ENCODE peak calls at places on chromosome 22, in six cellular contexts. One of them, this sample, is unnamed.

GRCh38 chr22:49234459-49234858 is 593.2 kb downstream of the BRD1 start:
- DNase-seq in H1: peak
- DNase-seq in neuronal stem cell: no peak
- DNase-seq in mesendoderm: no peak
- DNase-seq in H9: no peak
- DNase-seq in mesenchymal stem cell: no peak
- DNase-seq in this sample: no peak

GRCh38 chr22:24445481-24446290 is 18.3 kb downstream of the ADORA2A start:
- DNase-seq in neuronal stem cell: peak
- DNase-seq in mesenchymal stem cell: no peak
- DNase-seq in mesendoderm: peak
- DNase-seq in H1: no peak
- DNase-seq in H9: peak
- DNase-seq in this sample: no peak

GRCh38 chr22:23530766-23531282 is 49.3 kb downstream of the IGLL1 start:
- DNase-seq in H1: no peak
- DNase-seq in mesenchymal stem cell: no peak
- DNase-seq in neuronal stem cell: no peak
- DNase-seq in H9: peak
- DNase-seq in mesendoderm: no peak
- DNase-seq in this sample: no peak

GRCh38 chr22:28029201-28029948 is 110.3 kb upstream of the PITPNB start:
- DNase-seq in neuronal stem cell: no peak
- DNase-seq in H1: peak
- DNase-seq in mesenchymal stem cell: peak
- DNase-seq in H9: no peak
- DNase-seq in mesendoderm: peak
- DNase-seq in this sample: peak

GRCh38 chr22:20128902-20129746 is 2.5 kb upstream of the ZDHHC8 start:
- DNase-seq in H1: peak
- DNase-seq in neuronal stem cell: no peak
- DNase-seq in H9: peak
- DNase-seq in mesenchymal stem cell: peak
- DNase-seq in mesendoderm: peak
- DNase-seq in this sample: peak

GRCh38 chr22:32627091-32627490 is 152.5 kb downstream of the FBXO7 start:
- DNase-seq in H9: no peak
- DNase-seq in H1: no peak
- DNase-seq in mesendoderm: no peak
- DNase-seq in neuronal stem cell: no peak
- DNase-seq in mesenchymal stem cell: no peak
- DNase-seq in this sample: no peak

GRCh38 chr22:40128989-40129388 is 48.7 kb upstream of the TNRC6B start:
- DNase-seq in H9: no peak
- DNase-seq in neuronal stem cell: no peak
- DNase-seq in mesendoderm: no peak
- DNase-seq in mesenchymal stem cell: no peak
- DNase-seq in H1: no peak
- DNase-seq in this sample: no peak

GRCh38 chr22:19419086-19419463 is 12.5 kb downstream of the HIRA start:
- DNase-seq in mesendoderm: no peak
- DNase-seq in neuronal stem cell: no peak
- DNase-seq in H1: no peak
- DNase-seq in mesenchymal stem cell: no peak
- DNase-seq in H9: no peak
- DNase-seq in this sample: no peak

GRCh38 chr22:48096846-48097665 is 1334.6 kb downstream of the TBC1D22A start:
- DNase-seq in neuronal stem cell: no peak
- DNase-seq in H9: peak
- DNase-seq in mesendoderm: no peak
- DNase-seq in mesenchymal stem cell: no peak
- DNase-seq in H1: no peak
- DNase-seq in this sample: no peak

GRCh38 chr22:50277761-50278160 is 7.6 kb upstream of the MAPK11 start:
- DNase-seq in mesendoderm: no peak
- DNase-seq in neuronal stem cell: no peak
- DNase-seq in H1: no peak
- DNase-seq in mesenchymal stem cell: no peak
- DNase-seq in H9: no peak
- DNase-seq in this sample: no peak

GRCh38 chr22:27045103-27045940 is 387.9 kb downstream of the MIAT start:
- DNase-seq in neuronal stem cell: no peak
- DNase-seq in mesenchymal stem cell: peak
- DNase-seq in mesendoderm: peak
- DNase-seq in H1: no peak
- DNase-seq in H9: no peak
- DNase-seq in this sample: peak

GRCh38 chr22:50739894-50740293 is 1.9 kb downstream of the ACR start:
- DNase-seq in neuronal stem cell: no peak
- DNase-seq in H1: no peak
- DNase-seq in mesendoderm: no peak
- DNase-seq in mesenchymal stem cell: no peak
- DNase-seq in H9: no peak
- DNase-seq in this sample: no peak

GRCh38 chr22:48320048-48320655 is 1507.5 kb downstream of the BRD1 start:
- DNase-seq in H9: no peak
- DNase-seq in mesenchymal stem cell: no peak
- DNase-seq in neuronal stem cell: no peak
- DNase-seq in H1: no peak
- DNase-seq in mesendoderm: no peak
- DNase-seq in this sample: no peak

GRCh38 chr22:40436460-40437431 is 66.4 kb downstream of the SGSM3 start:
- DNase-seq in H1: no peak
- DNase-seq in mesendoderm: peak
- DNase-seq in H9: no peak
- DNase-seq in mesenchymal stem cell: peak
- DNase-seq in neuronal stem cell: peak
- DNase-seq in this sample: peak

GRCh38 chr22:27727673-27728451 is 73.7 kb downstream of the MN1 start:
- DNase-seq in mesenchymal stem cell: no peak
- DNase-seq in mesendoderm: no peak
- DNase-seq in H1: no peak
- DNase-seq in H9: no peak
- DNase-seq in neuronal stem cell: no peak
- DNase-seq in this sample: no peak

GRCh38 chr22:27260087-27260730 is 541.3 kb downstream of the MN1 start:
- DNase-seq in H9: no peak
- DNase-seq in mesendoderm: no peak
- DNase-seq in neuronal stem cell: peak
- DNase-seq in H1: no peak
- DNase-seq in mesenchymal stem cell: no peak
- DNase-seq in this sample: no peak

GRCh38 chr22:47355388-47355725 is 592.9 kb downstream of the TBC1D22A start:
- DNase-seq in H9: no peak
- DNase-seq in neuronal stem cell: no peak
- DNase-seq in mesendoderm: no peak
- DNase-seq in H1: no peak
- DNase-seq in mesenchymal stem cell: no peak
- DNase-seq in this sample: no peak

GRCh38 chr22:30344447-30345200 is 12.1 kb downstream of the SF3A1 start:
- DNase-seq in mesenchymal stem cell: no peak
- DNase-seq in mesendoderm: no peak
- DNase-seq in H9: no peak
- DNase-seq in neuronal stem cell: no peak
- DNase-seq in H1: no peak
- DNase-seq in this sample: no peak

GRCh38 chr22:49156662-49157285 is 670.9 kb downstream of the BRD1 start:
- DNase-seq in mesendoderm: no peak
- DNase-seq in neuronal stem cell: no peak
- DNase-seq in H9: no peak
- DNase-seq in H1: no peak
- DNase-seq in mesenchymal stem cell: no peak
- DNase-seq in this sample: no peak

GRCh38 chr22:23837496-23837859 is 1.3 kb downstream of the DERL3 start:
- DNase-seq in neuronal stem cell: no peak
- DNase-seq in mesendoderm: no peak
- DNase-seq in H1: no peak
- DNase-seq in mesenchymal stem cell: no peak
- DNase-seq in H9: no peak
- DNase-seq in this sample: no peak

GRCh38 chr22:43154887-43155536 is 3.7 kb downstream of the TSPO start:
- DNase-seq in neuronal stem cell: no peak
- DNase-seq in mesenchymal stem cell: no peak
- DNase-seq in H1: no peak
- DNase-seq in mesendoderm: no peak
- DNase-seq in H9: no peak
- DNase-seq in this sample: no peak

GRCh38 chr22:29394931-29395581 is 6.7 kb upstream of the AP1B1 start:
- DNase-seq in mesenchymal stem cell: peak
- DNase-seq in mesendoderm: peak
- DNase-seq in neuronal stem cell: peak
- DNase-seq in H9: peak
- DNase-seq in H1: peak
- DNase-seq in this sample: peak

GRCh38 chr22:43331064-43331435 is 12.1 kb downstream of the SCUBE1 start:
- DNase-seq in H1: no peak
- DNase-seq in mesendoderm: no peak
- DNase-seq in H9: no peak
- DNase-seq in neuronal stem cell: no peak
- DNase-seq in mesenchymal stem cell: no peak
- DNase-seq in this sample: no peak

GRCh38 chr22:23218867-23219251 is 38.5 kb downstream of the BCR start:
- DNase-seq in mesendoderm: peak
- DNase-seq in mesenchymal stem cell: peak
- DNase-seq in H1: no peak
- DNase-seq in H9: peak
- DNase-seq in neuronal stem cell: no peak
- DNase-seq in this sample: peak

GRCh38 chr22:50621948-50622722 is 5.8 kb downstream of the ARSA start:
- DNase-seq in mesendoderm: no peak
- DNase-seq in H1: peak
- DNase-seq in H9: peak
- DNase-seq in mesenchymal stem cell: no peak
- DNase-seq in neuronal stem cell: no peak
- DNase-seq in this sample: no peak

GRCh38 chr22:30310881-30311771 is 15.6 kb downstream of the TBC1D10A start:
- DNase-seq in H1: no peak
- DNase-seq in H9: no peak
- DNase-seq in neuronal stem cell: no peak
- DNase-seq in mesenchymal stem cell: peak
- DNase-seq in mesendoderm: no peak
- DNase-seq in this sample: peak

GRCh38 chr22:30326704-30327362 is at the start of gene TBC1D10A:
- DNase-seq in mesenchymal stem cell: peak
- DNase-seq in mesendoderm: peak
- DNase-seq in neuronal stem cell: peak
- DNase-seq in H1: peak
- DNase-seq in H9: peak
- DNase-seq in this sample: peak

GRCh38 chr22:34903416-34903815 is 162.5 kb upstream of the ISX start:
- DNase-seq in mesenchymal stem cell: no peak
- DNase-seq in mesendoderm: peak
- DNase-seq in H9: no peak
- DNase-seq in H1: no peak
- DNase-seq in neuronal stem cell: no peak
- DNase-seq in this sample: no peak
- H2BK15ac ChIP-seq in mesenchymal stem cell: no peak
- H2BK15ac ChIP-seq in mesendoderm: no peak
- H2BK15ac ChIP-seq in H9: no peak
- H2BK15ac ChIP-seq in H1: peak
- H2BK15ac ChIP-seq in neuronal stem cell: no peak
- H2BK15ac ChIP-seq in this sample: no peak

DNA sequence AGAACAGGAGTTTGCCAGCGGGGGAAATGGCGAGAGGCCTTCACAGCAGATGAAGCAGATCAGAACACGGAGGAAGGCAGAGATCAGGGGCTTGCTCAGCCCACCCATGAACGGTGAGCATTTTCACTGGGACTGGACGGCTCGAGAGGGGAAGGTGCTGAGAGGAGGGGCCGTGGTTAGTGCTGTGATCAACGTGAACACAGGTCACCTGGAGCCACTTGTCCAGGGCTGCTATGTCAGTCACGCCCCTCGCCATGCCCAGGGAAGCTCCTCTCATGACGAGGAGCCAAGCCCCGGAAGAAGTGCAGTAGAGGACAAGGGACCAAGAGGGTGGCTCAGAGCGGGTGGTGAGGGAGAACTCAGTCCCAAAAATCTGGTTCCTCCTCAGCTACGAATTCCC is 7.0 kb downstream of the PLA2G6 start:
- DNase-seq in neuronal stem cell: no peak
- DNase-seq in mesendoderm: no peak
- DNase-seq in H1: no peak
- DNase-seq in H9: no peak
- DNase-seq in mesenchymal stem cell: no peak
- DNase-seq in this sample: no peak
- H2BK15ac ChIP-seq in neuronal stem cell: peak
- H2BK15ac ChIP-seq in mesendoderm: no peak
- H2BK15ac ChIP-seq in H1: no peak
- H2BK15ac ChIP-seq in H9: no peak
- H2BK15ac ChIP-seq in mesenchymal stem cell: peak
- H2BK15ac ChIP-seq in this sample: peak

GRCh38 chr22:36145881-36146280 is 14.7 kb downstream of the APOL3 start:
- DNase-seq in H1: no peak
- DNase-seq in neuronal stem cell: no peak
- DNase-seq in H9: no peak
- DNase-seq in mesenchymal stem cell: peak
- DNase-seq in mesendoderm: no peak
- DNase-seq in this sample: no peak
- H2BK15ac ChIP-seq in H1: no peak
- H2BK15ac ChIP-seq in neuronal stem cell: no peak
- H2BK15ac ChIP-seq in H9: no peak
- H2BK15ac ChIP-seq in mesenchymal stem cell: no peak
- H2BK15ac ChIP-seq in mesendoderm: no peak
- H2BK15ac ChIP-seq in this sample: no peak

DNA sequence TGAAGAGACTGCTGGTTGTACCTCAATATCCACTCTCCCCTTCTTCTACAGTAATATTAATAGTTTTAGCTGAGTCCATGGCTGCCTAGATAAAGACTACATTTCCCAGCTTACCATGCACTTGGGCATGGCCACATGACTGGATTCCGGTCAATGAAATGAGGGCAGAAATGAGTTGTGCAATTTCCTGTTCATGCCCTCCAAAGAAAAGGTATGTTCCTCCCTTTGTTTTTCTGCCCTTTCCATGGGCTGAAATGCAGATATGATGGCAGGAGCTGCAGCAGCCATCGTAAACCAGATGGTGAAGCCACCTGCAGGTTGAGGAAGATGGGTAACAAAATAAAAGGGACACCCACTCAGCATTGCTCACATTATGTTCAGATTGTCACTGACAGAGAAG is 15.3 kb upstream of the ELFN2 start:
- DNase-seq in mesendoderm: no peak
- DNase-seq in H1: no peak
- DNase-seq in neuronal stem cell: no peak
- DNase-seq in H9: no peak
- DNase-seq in mesenchymal stem cell: peak
- DNase-seq in this sample: peak
- H2BK15ac ChIP-seq in mesendoderm: no peak
- H2BK15ac ChIP-seq in H1: no peak
- H2BK15ac ChIP-seq in neuronal stem cell: no peak
- H2BK15ac ChIP-seq in H9: no peak
- H2BK15ac ChIP-seq in mesenchymal stem cell: no peak
- H2BK15ac ChIP-seq in this sample: no peak

GRCh38 chr22:31605851-31606585 is 56.0 kb downstream of the PISD start:
- DNase-seq in mesenchymal stem cell: no peak
- DNase-seq in neuronal stem cell: no peak
- DNase-seq in H9: no peak
- DNase-seq in H1: no peak
- DNase-seq in mesendoderm: no peak
- DNase-seq in this sample: no peak
- H2BK15ac ChIP-seq in mesenchymal stem cell: peak
- H2BK15ac ChIP-seq in neuronal stem cell: no peak
- H2BK15ac ChIP-seq in H9: no peak
- H2BK15ac ChIP-seq in H1: no peak
- H2BK15ac ChIP-seq in mesendoderm: no peak
- H2BK15ac ChIP-seq in this sample: no peak

GRCh38 chr22:45240137-45240809 is 421 bp downstream of the KIAA0930 start:
- DNase-seq in mesenchymal stem cell: peak
- DNase-seq in H1: peak
- DNase-seq in mesendoderm: peak
- DNase-seq in neuronal stem cell: no peak
- DNase-seq in H9: no peak
- DNase-seq in this sample: no peak
- H2BK15ac ChIP-seq in mesenchymal stem cell: no peak
- H2BK15ac ChIP-seq in H1: no peak
- H2BK15ac ChIP-seq in mesendoderm: no peak
- H2BK15ac ChIP-seq in neuronal stem cell: peak
- H2BK15ac ChIP-seq in H9: no peak
- H2BK15ac ChIP-seq in this sample: no peak

This sample was measured in IMR-90.